ENCODE peak calls at places on chromosomes 16 and 17, in six cellular contexts. One of them, this sample, is unnamed.

GRCh38 chr17:40448639-40449261 is 5.5 kb downstream of the IGFBP4 start:
- DNase-seq in NCI-H1417: no peak
- DNase-seq in fibroblast of mammary gland: peak
- DNase-seq in NCI-H187 treated with DMSO at 0.1 percent for 48 hours: no peak
- DNase-seq in HL-60: no peak
- DNase-seq in endothelial cell: no peak
- DNase-seq in this sample: no peak

GRCh38 chr17:75922963-75923874 is 17.6 kb downstream of the FBF1 start:
- DNase-seq in NCI-H1417: no peak
- DNase-seq in endothelial cell: no peak
- DNase-seq in fibroblast of mammary gland: no peak
- DNase-seq in HL-60: no peak
- DNase-seq in NCI-H187 treated with DMSO at 0.1 percent for 48 hours: no peak
- DNase-seq in this sample: no peak

GRCh38 chr16:71628810-71629209 is 2.8 kb downstream of the MARVELD3 start:
- DNase-seq in HL-60: no peak
- DNase-seq in fibroblast of mammary gland: peak
- DNase-seq in endothelial cell: peak
- DNase-seq in NCI-H187 treated with DMSO at 0.1 percent for 48 hours: no peak
- DNase-seq in NCI-H1417: peak
- DNase-seq in this sample: no peak

GRCh38 chr17:5825717-5826330 is 241.5 kb upstream of the NLRP1 start:
- DNase-seq in HL-60: no peak
- DNase-seq in fibroblast of mammary gland: peak
- DNase-seq in NCI-H187 treated with DMSO at 0.1 percent for 48 hours: no peak
- DNase-seq in endothelial cell: no peak
- DNase-seq in NCI-H1417: no peak
- DNase-seq in this sample: no peak

GRCh38 chr16:80664798-80665197 is 124.0 kb downstream of the DYNLRB2 start:
- DNase-seq in NCI-H187 treated with DMSO at 0.1 percent for 48 hours: no peak
- DNase-seq in HL-60: no peak
- DNase-seq in endothelial cell: no peak
- DNase-seq in NCI-H1417: no peak
- DNase-seq in fibroblast of mammary gland: no peak
- DNase-seq in this sample: no peak

GRCh38 chr17:4678448-4679026 is 25.4 kb downstream of the PELP1 start:
- DNase-seq in endothelial cell: no peak
- DNase-seq in HL-60: peak
- DNase-seq in fibroblast of mammary gland: peak
- DNase-seq in NCI-H1417: no peak
- DNase-seq in NCI-H187 treated with DMSO at 0.1 percent for 48 hours: no peak
- DNase-seq in this sample: no peak

GRCh38 chr17:12985431-12986285 is 32.2 kb downstream of the ELAC2 start:
- DNase-seq in HL-60: no peak
- DNase-seq in endothelial cell: no peak
- DNase-seq in NCI-H1417: no peak
- DNase-seq in NCI-H187 treated with DMSO at 0.1 percent for 48 hours: no peak
- DNase-seq in fibroblast of mammary gland: peak
- DNase-seq in this sample: no peak

GRCh38 chr17:76720941-76721340 is 5.5 kb downstream of the JMJD6 start:
- DNase-seq in fibroblast of mammary gland: no peak
- DNase-seq in endothelial cell: no peak
- DNase-seq in NCI-H187 treated with DMSO at 0.1 percent for 48 hours: no peak
- DNase-seq in NCI-H1417: no peak
- DNase-seq in HL-60: no peak
- DNase-seq in this sample: no peak

GRCh38 chr16:3672571-3673041 is 18.1 kb downstream of the DNASE1 start:
- DNase-seq in NCI-H187 treated with DMSO at 0.1 percent for 48 hours: no peak
- DNase-seq in HL-60: no peak
- DNase-seq in endothelial cell: no peak
- DNase-seq in fibroblast of mammary gland: no peak
- DNase-seq in NCI-H1417: no peak
- DNase-seq in this sample: no peak

GRCh38 chr17:20852541-20853370 is 190.1 kb downstream of the USP22 start:
- DNase-seq in fibroblast of mammary gland: no peak
- DNase-seq in endothelial cell: peak
- DNase-seq in NCI-H187 treated with DMSO at 0.1 percent for 48 hours: no peak
- DNase-seq in NCI-H1417: peak
- DNase-seq in HL-60: no peak
- DNase-seq in this sample: peak

GRCh38 chr17:39963826-39964225 is 1.0 kb downstream of the GSDMA start:
- DNase-seq in NCI-H1417: no peak
- DNase-seq in NCI-H187 treated with DMSO at 0.1 percent for 48 hours: no peak
- DNase-seq in HL-60: no peak
- DNase-seq in fibroblast of mammary gland: no peak
- DNase-seq in endothelial cell: no peak
- DNase-seq in this sample: no peak

GRCh38 chr16:68062910-68063393 is 22.2 kb upstream of the NFATC3 start:
- DNase-seq in endothelial cell: no peak
- DNase-seq in NCI-H1417: no peak
- DNase-seq in fibroblast of mammary gland: no peak
- DNase-seq in NCI-H187 treated with DMSO at 0.1 percent for 48 hours: no peak
- DNase-seq in HL-60: no peak
- DNase-seq in this sample: no peak

GRCh38 chr17:45651145-45651713 is 132.9 kb upstream of the CRHR1 start:
- DNase-seq in endothelial cell: no peak
- DNase-seq in fibroblast of mammary gland: no peak
- DNase-seq in HL-60: no peak
- DNase-seq in NCI-H187 treated with DMSO at 0.1 percent for 48 hours: no peak
- DNase-seq in NCI-H1417: no peak
- DNase-seq in this sample: no peak

GRCh38 chr16:9647981-9648701 is 534.1 kb downstream of the GRIN2A start:
- DNase-seq in NCI-H1417: peak
- DNase-seq in HL-60: no peak
- DNase-seq in fibroblast of mammary gland: peak
- DNase-seq in endothelial cell: peak
- DNase-seq in NCI-H187 treated with DMSO at 0.1 percent for 48 hours: no peak
- DNase-seq in this sample: peak

GRCh38 chr16:19935696-19936095 is 51.0 kb upstream of the GPRC5B start:
- DNase-seq in HL-60: no peak
- DNase-seq in fibroblast of mammary gland: no peak
- DNase-seq in NCI-H187 treated with DMSO at 0.1 percent for 48 hours: no peak
- DNase-seq in NCI-H1417: no peak
- DNase-seq in endothelial cell: no peak
- DNase-seq in this sample: no peak

GRCh38 chr17:12282056-12282455 is 261.4 kb downstream of the MAP2K4 start:
- DNase-seq in fibroblast of mammary gland: peak
- DNase-seq in HL-60: no peak
- DNase-seq in NCI-H187 treated with DMSO at 0.1 percent for 48 hours: no peak
- DNase-seq in NCI-H1417: no peak
- DNase-seq in endothelial cell: no peak
- DNase-seq in this sample: no peak

GRCh38 chr17:9850151-9850550 is 24.4 kb downstream of the GLP2R start:
- DNase-seq in fibroblast of mammary gland: no peak
- DNase-seq in HL-60: no peak
- DNase-seq in endothelial cell: no peak
- DNase-seq in NCI-H187 treated with DMSO at 0.1 percent for 48 hours: no peak
- DNase-seq in NCI-H1417: no peak
- DNase-seq in this sample: no peak

GRCh38 chr16:68235882-68236803 is at the start of gene ESRP2:
- DNase-seq in NCI-H1417: peak
- DNase-seq in endothelial cell: peak
- DNase-seq in fibroblast of mammary gland: no peak
- DNase-seq in NCI-H187 treated with DMSO at 0.1 percent for 48 hours: no peak
- DNase-seq in HL-60: no peak
- DNase-seq in this sample: no peak

GRCh38 chr16:12127244-12127643 is 150.7 kb downstream of the SNX29 start:
- DNase-seq in NCI-H1417: no peak
- DNase-seq in endothelial cell: no peak
- DNase-seq in NCI-H187 treated with DMSO at 0.1 percent for 48 hours: no peak
- DNase-seq in HL-60: no peak
- DNase-seq in fibroblast of mammary gland: no peak
- DNase-seq in this sample: no peak

GRCh38 chr17:42131232-42131631 is 8.6 kb downstream of the HSPB9 start:
- DNase-seq in fibroblast of mammary gland: no peak
- DNase-seq in HL-60: no peak
- DNase-seq in endothelial cell: no peak
- DNase-seq in NCI-H187 treated with DMSO at 0.1 percent for 48 hours: no peak
- DNase-seq in NCI-H1417: no peak
- DNase-seq in this sample: no peak

GRCh38 chr17:29620271-29620670 is 2.4 kb downstream of the CORO6 start:
- DNase-seq in HL-60: no peak
- DNase-seq in NCI-H187 treated with DMSO at 0.1 percent for 48 hours: no peak
- DNase-seq in endothelial cell: no peak
- DNase-seq in fibroblast of mammary gland: peak
- DNase-seq in NCI-H1417: no peak
- DNase-seq in this sample: no peak

GRCh38 chr16:46853713-46854443 is 22.9 kb upstream of the C16orf87 start:
- DNase-seq in endothelial cell: peak
- DNase-seq in fibroblast of mammary gland: peak
- DNase-seq in NCI-H1417: peak
- DNase-seq in HL-60: no peak
- DNase-seq in NCI-H187 treated with DMSO at 0.1 percent for 48 hours: no peak
- DNase-seq in this sample: peak

This sample was measured in HAP-1.